ENCODE peak calls at places on chromosome 7, in nine cellular contexts. One of them, this sample, is unnamed.

GRCh38 chr7:95478139-95479037 is 7.4 kb upstream of the ASB4 start:
- DNase-seq in stimulated activated CD4-positive, alpha-beta T cell treated with anti-CD3 and anti-CD28 coated beads, Interleukin-1b, Interleukin-23, amount 100 ng/mL, for 1 hour: no peak
- DNase-seq in HT-29: peak
- DNase-seq in mammary epithelial cell: no peak
- DNase-seq in NCI-H345: peak
- DNase-seq in GM23248: peak
- DNase-seq in memory B cell: no peak
- DNase-seq in upper lobe of right lung: no peak
- DNase-seq in GM12892: no peak
- DNase-seq in this sample: peak

GRCh38 chr7:42947531-42947930 is 15.4 kb downstream of the MRPL32 start:
- DNase-seq in HT-29: no peak
- DNase-seq in stimulated activated CD4-positive, alpha-beta T cell treated with anti-CD3 and anti-CD28 coated beads, Interleukin-1b, Interleukin-23, amount 100 ng/mL, for 1 hour: no peak
- DNase-seq in GM23248: no peak
- DNase-seq in GM12892: no peak
- DNase-seq in memory B cell: no peak
- DNase-seq in upper lobe of right lung: no peak
- DNase-seq in NCI-H345: no peak
- DNase-seq in mammary epithelial cell: no peak
- DNase-seq in this sample: no peak

GRCh38 chr7:99794585-99795502 is 10.9 kb upstream of the CYP3A4 start:
- DNase-seq in NCI-H345: no peak
- DNase-seq in mammary epithelial cell: no peak
- DNase-seq in GM23248: peak
- DNase-seq in GM12892: no peak
- DNase-seq in memory B cell: no peak
- DNase-seq in upper lobe of right lung: no peak
- DNase-seq in stimulated activated CD4-positive, alpha-beta T cell treated with anti-CD3 and anti-CD28 coated beads, Interleukin-1b, Interleukin-23, amount 100 ng/mL, for 1 hour: no peak
- DNase-seq in HT-29: no peak
- DNase-seq in this sample: no peak

GRCh38 chr7:78438433-78438832 is 639.9 kb downstream of the PHTF2 start:
- DNase-seq in NCI-H345: no peak
- DNase-seq in upper lobe of right lung: no peak
- DNase-seq in stimulated activated CD4-positive, alpha-beta T cell treated with anti-CD3 and anti-CD28 coated beads, Interleukin-1b, Interleukin-23, amount 100 ng/mL, for 1 hour: no peak
- DNase-seq in GM12892: no peak
- DNase-seq in mammary epithelial cell: no peak
- DNase-seq in memory B cell: no peak
- DNase-seq in GM23248: no peak
- DNase-seq in HT-29: no peak
- DNase-seq in this sample: no peak

GRCh38 chr7:157690058-157690832 is 353.4 kb downstream of the DNAJB6 start:
- DNase-seq in memory B cell: no peak
- DNase-seq in GM12892: no peak
- DNase-seq in HT-29: no peak
- DNase-seq in GM23248: peak
- DNase-seq in stimulated activated CD4-positive, alpha-beta T cell treated with anti-CD3 and anti-CD28 coated beads, Interleukin-1b, Interleukin-23, amount 100 ng/mL, for 1 hour: no peak
- DNase-seq in NCI-H345: peak
- DNase-seq in mammary epithelial cell: peak
- DNase-seq in upper lobe of right lung: peak
- DNase-seq in this sample: no peak

GRCh38 chr7:9709211-9709610 is 1264.5 kb upstream of the PHF14 start:
- DNase-seq in upper lobe of right lung: no peak
- DNase-seq in memory B cell: no peak
- DNase-seq in NCI-H345: no peak
- DNase-seq in GM12892: no peak
- DNase-seq in HT-29: no peak
- DNase-seq in stimulated activated CD4-positive, alpha-beta T cell treated with anti-CD3 and anti-CD28 coated beads, Interleukin-1b, Interleukin-23, amount 100 ng/mL, for 1 hour: no peak
- DNase-seq in GM23248: no peak
- DNase-seq in mammary epithelial cell: no peak
- DNase-seq in this sample: no peak

GRCh38 chr7:9680713-9681112 is 1247.3 kb downstream of the NXPH1 start:
- DNase-seq in stimulated activated CD4-positive, alpha-beta T cell treated with anti-CD3 and anti-CD28 coated beads, Interleukin-1b, Interleukin-23, amount 100 ng/mL, for 1 hour: no peak
- DNase-seq in memory B cell: no peak
- DNase-seq in GM23248: no peak
- DNase-seq in upper lobe of right lung: no peak
- DNase-seq in GM12892: no peak
- DNase-seq in HT-29: no peak
- DNase-seq in NCI-H345: no peak
- DNase-seq in mammary epithelial cell: no peak
- DNase-seq in this sample: no peak

GRCh38 chr7:111929258-111929657 is 276.9 kb downstream of the DOCK4 start:
- DNase-seq in GM12892: no peak
- DNase-seq in memory B cell: no peak
- DNase-seq in GM23248: no peak
- DNase-seq in NCI-H345: no peak
- DNase-seq in stimulated activated CD4-positive, alpha-beta T cell treated with anti-CD3 and anti-CD28 coated beads, Interleukin-1b, Interleukin-23, amount 100 ng/mL, for 1 hour: no peak
- DNase-seq in upper lobe of right lung: no peak
- DNase-seq in HT-29: no peak
- DNase-seq in mammary epithelial cell: no peak
- DNase-seq in this sample: no peak

GRCh38 chr7:884191-885003 is 8.0 kb downstream of the GET4 start:
- DNase-seq in GM23248: peak
- DNase-seq in mammary epithelial cell: no peak
- DNase-seq in stimulated activated CD4-positive, alpha-beta T cell treated with anti-CD3 and anti-CD28 coated beads, Interleukin-1b, Interleukin-23, amount 100 ng/mL, for 1 hour: no peak
- DNase-seq in memory B cell: no peak
- DNase-seq in NCI-H345: no peak
- DNase-seq in GM12892: no peak
- DNase-seq in upper lobe of right lung: no peak
- DNase-seq in HT-29: no peak
- DNase-seq in this sample: no peak

GRCh38 chr7:2521952-2522591 is 2.5 kb downstream of the LFNG start:
- DNase-seq in memory B cell: no peak
- DNase-seq in GM12892: no peak
- DNase-seq in NCI-H345: peak
- DNase-seq in mammary epithelial cell: peak
- DNase-seq in stimulated activated CD4-positive, alpha-beta T cell treated with anti-CD3 and anti-CD28 coated beads, Interleukin-1b, Interleukin-23, amount 100 ng/mL, for 1 hour: no peak
- DNase-seq in HT-29: peak
- DNase-seq in GM23248: peak
- DNase-seq in upper lobe of right lung: no peak
- DNase-seq in this sample: no peak

GRCh38 chr7:1059200-1060091 is 15.1 kb downstream of the GPR146 start:
- DNase-seq in mammary epithelial cell: no peak
- DNase-seq in GM12892: no peak
- DNase-seq in GM23248: peak
- DNase-seq in stimulated activated CD4-positive, alpha-beta T cell treated with anti-CD3 and anti-CD28 coated beads, Interleukin-1b, Interleukin-23, amount 100 ng/mL, for 1 hour: no peak
- DNase-seq in NCI-H345: no peak
- DNase-seq in memory B cell: no peak
- DNase-seq in HT-29: no peak
- DNase-seq in upper lobe of right lung: peak
- DNase-seq in this sample: no peak

GRCh38 chr7:80145780-80146422 is 11.3 kb downstream of the GNAI1 start:
- DNase-seq in upper lobe of right lung: no peak
- DNase-seq in GM23248: peak
- DNase-seq in GM12892: no peak
- DNase-seq in memory B cell: no peak
- DNase-seq in HT-29: no peak
- DNase-seq in mammary epithelial cell: peak
- DNase-seq in NCI-H345: no peak
- DNase-seq in stimulated activated CD4-positive, alpha-beta T cell treated with anti-CD3 and anti-CD28 coated beads, Interleukin-1b, Interleukin-23, amount 100 ng/mL, for 1 hour: no peak
- DNase-seq in this sample: peak

GRCh38 chr7:130632111-130632510 is 36.4 kb downstream of the COPG2 start:
- DNase-seq in mammary epithelial cell: peak
- DNase-seq in memory B cell: no peak
- DNase-seq in stimulated activated CD4-positive, alpha-beta T cell treated with anti-CD3 and anti-CD28 coated beads, Interleukin-1b, Interleukin-23, amount 100 ng/mL, for 1 hour: no peak
- DNase-seq in GM23248: peak
- DNase-seq in upper lobe of right lung: no peak
- DNase-seq in GM12892: no peak
- DNase-seq in HT-29: no peak
- DNase-seq in NCI-H345: no peak
- DNase-seq in this sample: no peak

GRCh38 chr7:28608766-28609165 is 196.4 kb downstream of the CREB5 start:
- DNase-seq in HT-29: peak
- DNase-seq in GM12892: no peak
- DNase-seq in upper lobe of right lung: no peak
- DNase-seq in stimulated activated CD4-positive, alpha-beta T cell treated with anti-CD3 and anti-CD28 coated beads, Interleukin-1b, Interleukin-23, amount 100 ng/mL, for 1 hour: no peak
- DNase-seq in mammary epithelial cell: peak
- DNase-seq in memory B cell: no peak
- DNase-seq in GM23248: peak
- DNase-seq in NCI-H345: no peak
- DNase-seq in this sample: no peak

GRCh38 chr7:55348502-55348901 is 16.6 kb upstream of the LANCL2 start:
- DNase-seq in mammary epithelial cell: peak
- DNase-seq in GM12892: no peak
- DNase-seq in NCI-H345: no peak
- DNase-seq in HT-29: peak
- DNase-seq in stimulated activated CD4-positive, alpha-beta T cell treated with anti-CD3 and anti-CD28 coated beads, Interleukin-1b, Interleukin-23, amount 100 ng/mL, for 1 hour: no peak
- DNase-seq in memory B cell: no peak
- DNase-seq in upper lobe of right lung: no peak
- DNase-seq in GM23248: peak
- DNase-seq in this sample: peak

GRCh38 chr7:39458346-39458745 is 107.9 kb upstream of the YAE1 start:
- DNase-seq in mammary epithelial cell: no peak
- DNase-seq in stimulated activated CD4-positive, alpha-beta T cell treated with anti-CD3 and anti-CD28 coated beads, Interleukin-1b, Interleukin-23, amount 100 ng/mL, for 1 hour: no peak
- DNase-seq in memory B cell: no peak
- DNase-seq in NCI-H345: no peak
- DNase-seq in upper lobe of right lung: no peak
- DNase-seq in HT-29: no peak
- DNase-seq in GM12892: no peak
- DNase-seq in GM23248: no peak
- DNase-seq in this sample: peak

GRCh38 chr7:126445991-126446390 is 806.8 kb downstream of the GRM8 start:
- DNase-seq in GM23248: no peak
- DNase-seq in upper lobe of right lung: no peak
- DNase-seq in HT-29: no peak
- DNase-seq in memory B cell: no peak
- DNase-seq in mammary epithelial cell: no peak
- DNase-seq in NCI-H345: no peak
- DNase-seq in stimulated activated CD4-positive, alpha-beta T cell treated with anti-CD3 and anti-CD28 coated beads, Interleukin-1b, Interleukin-23, amount 100 ng/mL, for 1 hour: no peak
- DNase-seq in GM12892: no peak
- DNase-seq in this sample: no peak

GRCh38 chr7:151424799-151425198 is 15.0 kb upstream of the WDR86 start:
- DNase-seq in HT-29: no peak
- DNase-seq in NCI-H345: no peak
- DNase-seq in GM23248: peak
- DNase-seq in GM12892: no peak
- DNase-seq in stimulated activated CD4-positive, alpha-beta T cell treated with anti-CD3 and anti-CD28 coated beads, Interleukin-1b, Interleukin-23, amount 100 ng/mL, for 1 hour: no peak
- DNase-seq in memory B cell: no peak
- DNase-seq in mammary epithelial cell: no peak
- DNase-seq in upper lobe of right lung: no peak
- DNase-seq in this sample: no peak

GRCh38 chr7:12322287-12322902 is 81.3 kb downstream of the VWDE start:
- DNase-seq in stimulated activated CD4-positive, alpha-beta T cell treated with anti-CD3 and anti-CD28 coated beads, Interleukin-1b, Interleukin-23, amount 100 ng/mL, for 1 hour: no peak
- DNase-seq in mammary epithelial cell: no peak
- DNase-seq in NCI-H345: no peak
- DNase-seq in HT-29: peak
- DNase-seq in upper lobe of right lung: no peak
- DNase-seq in memory B cell: peak
- DNase-seq in GM23248: peak
- DNase-seq in GM12892: no peak
- DNase-seq in this sample: peak

GRCh38 chr7:156592124-156592884 is 48.3 kb upstream of the RNF32 start:
- DNase-seq in GM23248: no peak
- DNase-seq in NCI-H345: no peak
- DNase-seq in mammary epithelial cell: no peak
- DNase-seq in upper lobe of right lung: no peak
- DNase-seq in stimulated activated CD4-positive, alpha-beta T cell treated with anti-CD3 and anti-CD28 coated beads, Interleukin-1b, Interleukin-23, amount 100 ng/mL, for 1 hour: no peak
- DNase-seq in GM12892: no peak
- DNase-seq in memory B cell: no peak
- DNase-seq in HT-29: no peak
- DNase-seq in this sample: no peak

This sample was measured in AG20443.